ENCODE peak calls at places on chromosomes 16 and 17, in six cellular contexts. Z is small intestine; Q is H7; I is CD8-positive, alpha-beta memory T cell; V is esophagus squamous epithelium; S is astrocyte of the cerebellum. F is an unnamed sample.

GRCh38 chr16:67333315-67333714 is 6.7 kb downstream of the LRRC36 start:
- DNase-seq in V (no peak), S (no peak), I (no peak), Z (no peak), Q (no peak), F (no peak)

GRCh38 chr16:85446846-85447656 is 166.1 kb upstream of the GSE1 start:
- DNase-seq in S (no peak), Z (peak; percentile 54), I (no peak), Q (peak; percentile 62), V (no peak), F (no peak)

GRCh38 chr17:82616021-82616703 is 32.1 kb downstream of the WDR45B start:
- DNase-seq in Q (no peak), V (no peak), Z (no peak), S (no peak), I (no peak), F (no peak)

GRCh38 chr17:76820523-76820922 is 47.7 kb upstream of the MGAT5B start:
- DNase-seq in Q (no peak), Z (no peak), V (no peak), S (no peak), I (no peak), F (no peak)

GRCh38 chr16:27428035-27428785 is 26.2 kb downstream of the IL21R start:
- DNase-seq in S (no peak), V (no peak), Q (peak; percentile 58), I (no peak), Z (no peak), F (no peak)

GRCh38 chr17:13078591-13078990 is 60.8 kb upstream of the ELAC2 start:
- DNase-seq in Q (no peak), Z (no peak), S (no peak), I (no peak), V (no peak), F (no peak)

GRCh38 chr16:14309906-14310305 is 238.8 kb downstream of the MRTFB start:
- DNase-seq in Z (no peak), I (no peak), S (no peak), Q (no peak), V (no peak), F (no peak)

GRCh38 chr16:73172621-73173312 is 124.8 kb upstream of the ZFHX3 start:
- DNase-seq in S (peak; percentile 94), V (no peak), Q (peak; percentile 68), I (no peak), Z (peak; percentile 64), F (no peak)

GRCh38 chr17:56785997-56786680 is 47.6 kb downstream of the C17orf67 start:
- DNase-seq in I (no peak), S (no peak), Z (peak; percentile 70), V (no peak), Q (no peak), F (no peak)

GRCh38 chr16:278863-279366 is 1.5 kb upstream of the ARHGDIG start:
- DNase-seq in S (no peak), Q (no peak), Z (peak; percentile 79), I (peak; percentile 25), V (no peak), F (peak; percentile 39)

GRCh38 chr16:85655216-85656129 is 33.3 kb downstream of the GINS2 start:
- DNase-seq in S (no peak), I (no peak), Z (no peak), V (no peak), Q (no peak), F (no peak)

GRCh38 chr17:39461911-39462641 is 790 bp downstream of the CDK12 start:
- DNase-seq in I (no peak), Q (peak; percentile 89), Z (peak; percentile 48), V (no peak), S (peak; percentile 13), F (no peak)

GRCh38 chr17:34220045-34220775 is 34.9 kb upstream of the CCL2 start:
- DNase-seq in I (no peak), V (no peak), Z (no peak), Q (no peak), S (no peak), F (no peak)

GRCh38 chr16:4521971-4522623 is 16.5 kb downstream of the CDIP1 start:
- DNase-seq in S (no peak), Q (peak; percentile 78), V (no peak), Z (no peak), I (no peak), F (no peak)

GRCh38 chr17:9402590-9403199 is 172.9 kb downstream of the STX8 start:
- DNase-seq in V (no peak), I (no peak), Z (peak; percentile 65), Q (peak; percentile 57), S (no peak), F (no peak)

GRCh38 chr16:68756250-68757051 is 19.4 kb downstream of the CDH1 start:
- DNase-seq in I (no peak), Z (peak; percentile 98), S (no peak), Q (no peak), V (no peak), F (no peak)

GRCh38 chr17:45813051-45813731 is 29.1 kb downstream of the CRHR1 start:
- DNase-seq in I (no peak), Q (peak; percentile 96), V (no peak), S (no peak), Z (no peak), F (no peak)

GRCh38 chr16:76749780-76750375 is 441.1 kb upstream of the MON1B start:
- DNase-seq in V (no peak), Z (no peak), S (no peak), I (no peak), Q (no peak), F (no peak)

GRCh38 chr17:64354396-64354795 is 36.3 kb downstream of the PECAM1 start:
- DNase-seq in I (no peak), S (peak; percentile 68), V (no peak), Q (no peak), Z (no peak), F (no peak)

GRCh38 chr16:15644306-15644961 is 1.5 kb upstream of the MARF1 start:
- DNase-seq in S (no peak), I (no peak), Q (no peak), Z (no peak), V (no peak), F (no peak)

GRCh38 chr16:89764711-89765201 is 43.4 kb downstream of the ZNF276 start:
- DNase-seq in I (no peak), S (no peak), Q (peak; percentile 8), V (peak; percentile 20), Z (peak; percentile 96), F (no peak)

GRCh38 chr17:30567231-30568116 is 90.3 kb downstream of the GOSR1 start:
- DNase-seq in S (no peak), Q (no peak), I (no peak), V (no peak), Z (no peak), F (no peak)

GRCh38 chr17:16492613-16493290 is 759 bp upstream of the LRRC75A start:
- DNase-seq in I (no peak), Z (no peak), V (no peak), Q (no peak), S (no peak), F (no peak)

GRCh38 chr17:1186214-1186820 is 6.5 kb upstream of the ABR start:
- DNase-seq in Z (no peak), I (no peak), V (no peak), S (no peak), Q (no peak), F (no peak)

GRCh38 chr16:3008749-3009088 is 4.0 kb upstream of the CLDN9 start:
- DNase-seq in Q (no peak), S (no peak), Z (no peak), I (no peak), V (no peak), F (no peak)

GRCh38 chr16:49542391-49542891 is 168.8 kb downstream of the C16orf78 start:
- DNase-seq in I (no peak), Z (no peak), S (no peak), Q (no peak), V (no peak), F (no peak)

GRCh38 chr16:65283238-65283651 is 161.4 kb upstream of the CDH11 start:
- DNase-seq in Z (no peak), S (no peak), V (no peak), Q (no peak), I (no peak), F (no peak)

GRCh38 chr16:82748026-82748425 is 121.3 kb downstream of the CDH13 start:
- DNase-seq in S (peak; percentile 82), V (no peak), Q (no peak), I (no peak), Z (peak; percentile 19), F (no peak)

GRCh38 chr16:81478876-81479496 is 34.4 kb downstream of the CMIP start:
- DNase-seq in Q (no peak), I (peak; percentile 17), S (no peak), Z (peak; percentile 61), V (peak; percentile 23), F (no peak)

GRCh38 chr17:80474231-80474932 is 2.0 kb downstream of the NPTX1 start:
- DNase-seq in V (no peak), I (peak; percentile 6), S (no peak), Z (no peak), Q (peak; percentile 83), F (no peak)
- H3K4me3 ChIP-seq in V (no peak overlapping the region), I (no peak overlapping the region), S (no peak overlapping the region), Z (no peak overlapping the region), Q (peak overlapping the region; percentile 4), F (no peak overlapping the region)

GRCh38 chr16:30626230-30626629 is 16.0 kb upstream of the ZNF689 start:
- DNase-seq in V (no peak), Z (no peak), Q (no peak), I (no peak), S (no peak), F (no peak)

GRCh38 chr16:30623558-30624283 is 13.5 kb upstream of the ZNF689 start:
- DNase-seq in Q (no peak), S (no peak), V (no peak), Z (no peak), I (no peak), F (no peak)

GRCh38 chr16:30633526-30633925 is 17.2 kb upstream of the PRR14 start:
- DNase-seq in I (no peak), V (no peak), Q (peak; percentile 15), S (no peak), Z (no peak), F (no peak)

GRCh38 chr16:30628628-30629342 is 18.6 kb upstream of the ZNF689 start:
- DNase-seq in I (peak; percentile 77), S (peak; percentile 45), V (no peak), Q (peak; percentile 80), Z (peak; percentile 89), F (no peak)
- H3K4me3 ChIP-seq in I (peak overlapping the region; percentile 51), S (no peak overlapping the region), V (no peak overlapping the region), Q (no peak overlapping the region), Z (no peak overlapping the region), F (no peak overlapping the region)

GRCh38 chr16:77759821-77760220 is 28.5 kb upstream of the VAT1L start:
- DNase-seq in S (no peak), Q (no peak), Z (no peak), I (no peak), V (no peak), F (no peak)
- H3K4me3 ChIP-seq in S (no peak overlapping the region), Q (no peak overlapping the region), Z (no peak overlapping the region), I (no peak overlapping the region), V (no peak overlapping the region), F (no peak overlapping the region)

GRCh38 chr16:74699666-74700065 is 996 bp downstream of the MLKL start:
- DNase-seq in I (no peak), Z (no peak), Q (no peak), S (no peak), V (no peak), F (no peak)
- H3K4me3 ChIP-seq in I (peak overlapping the region; percentile 59), Z (no peak overlapping the region), Q (no peak overlapping the region), S (peak overlapping the region; percentile 69), V (peak overlapping the region; percentile 83), F (peak overlapping the region; percentile 76)

GRCh38 chr16:87375426-87376135 is 8.0 kb downstream of the FBXO31 start:
- DNase-seq in V (no peak), I (no peak), S (no peak), Q (no peak), Z (no peak), F (no peak)
- H3K4me3 ChIP-seq in V (no peak overlapping the region), I (no peak overlapping the region), S (no peak overlapping the region), Q (no peak overlapping the region), Z (no peak overlapping the region), F (no peak overlapping the region)